ENCODE peak calls at places on chromosome 4, in ten cellular contexts. J, P, Z, D, L, Q, Y, G, H and T are unnamed samples.

GRCh38 chr4:180538384-180539052 is 1704.7 kb upstream of the TENM3 start:
- DNase-seq in J (peak; percentile 5), P (no peak), Z (no peak), D (no peak), L (peak; percentile 51), Q (no peak), Y (no peak), G (no peak), H (no peak), T (no peak)

GRCh38 chr4:16667464-16667863 is 231.0 kb downstream of the LDB2 start:
- DNase-seq in J (peak; percentile 83), P (no peak), Z (peak; percentile 94), D (peak; percentile 81), L (no peak), Q (peak; percentile 67), Y (no peak), G (no peak), H (no peak), T (no peak)

GRCh38 chr4:107691378-107691777 is 28.7 kb downstream of the PAPSS1 start:
- DNase-seq in J (no peak), P (no peak), Z (no peak), D (no peak), L (no peak), Q (no peak), Y (no peak), G (no peak), H (peak; percentile 52), T (no peak)

GRCh38 chr4:108774809-108775530 is 12.1 kb upstream of the ETNPPL start:
- DNase-seq in J (no peak), P (peak; percentile 73), Z (no peak), D (no peak), L (peak; percentile 12), Q (no peak), Y (no peak), G (no peak), H (no peak), T (peak; percentile 37)

GRCh38 chr4:40038972-40039371 is 17.7 kb upstream of the N4BP2 start:
- DNase-seq in J (peak; percentile 8), P (no peak), Z (peak; percentile 71), D (no peak), L (no peak), Q (peak; percentile 10), Y (no peak), G (no peak), H (no peak), T (no peak)

GRCh38 chr4:87025614-87026041 is 90.8 kb downstream of the AFF1 start:
- DNase-seq in J (no peak), P (no peak), Z (no peak), D (no peak), L (no peak), Q (no peak), Y (no peak), G (peak; percentile 55), H (no peak), T (no peak)

GRCh38 chr4:168540865-168541607 is 44.2 kb downstream of the PALLD start:
- DNase-seq in J (no peak), P (no peak), Z (peak; percentile 70), D (no peak), L (no peak), Q (no peak), Y (no peak), G (no peak), H (no peak), T (no peak)

GRCh38 chr4:8647626-8648025 is 55.1 kb downstream of the CPZ start:
- DNase-seq in J (no peak), P (peak; percentile 14), Z (no peak), D (no peak), L (no peak), Q (no peak), Y (peak; percentile 5), G (no peak), H (no peak), T (no peak)

DNA sequence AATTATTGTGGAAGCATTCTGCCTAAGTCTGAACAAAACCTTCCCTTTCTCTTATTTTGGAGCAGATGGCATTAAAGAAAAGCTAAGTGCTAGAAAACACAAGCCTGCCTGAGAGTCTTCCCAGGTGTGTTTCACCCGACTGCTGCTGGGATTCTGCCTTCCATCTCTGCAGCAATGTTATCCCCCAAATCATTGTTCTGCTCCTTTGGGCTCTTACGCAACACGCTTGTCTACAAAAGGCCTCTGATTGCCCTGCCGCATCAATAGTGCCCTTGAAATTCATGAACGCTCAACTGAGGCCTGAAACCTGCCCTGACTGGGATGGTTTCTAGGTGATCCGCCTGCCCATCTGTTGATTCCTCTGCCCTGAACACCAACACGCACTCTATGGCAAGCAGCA is 80.3 kb downstream of the SEL1L3 start:
- DNase-seq in J (no peak), P (no peak), Z (no peak), D (no peak), L (no peak), Q (no peak), Y (no peak), G (no peak), H (no peak), T (no peak)
- H3K36me3 ChIP-seq in J (no peaks in the 10 kb centered on the region), P (no peaks in the 10 kb centered on the region), Z (no peaks in the 10 kb centered on the region), D (peaks cover 15% of the 10 kb centered on the region), L (peaks cover 19% of the 10 kb centered on the region), Q (no peaks in the 10 kb centered on the region), Y (no peaks in the 10 kb centered on the region), G (peaks cover 6% of the 10 kb centered on the region), H (peaks cover 17% of the 10 kb centered on the region), T (peaks cover 17% of the 10 kb centered on the region)

GRCh38 chr4:7055990-7056325 is 11.9 kb downstream of the GRPEL1 start:
- DNase-seq in J (no peak), P (no peak), Z (no peak), D (no peak), L (no peak), Q (no peak), Y (no peak), G (no peak), H (no peak), T (no peak)

GRCh38 chr4:7059673-7060072 is 8.2 kb downstream of the GRPEL1 start:
- DNase-seq in J (no peak), P (no peak), Z (no peak), D (no peak), L (no peak), Q (no peak), Y (no peak), G (no peak), H (no peak), T (no peak)

GRCh38 chr4:7060346-7061150 is 7.3 kb downstream of the GRPEL1 start:
- DNase-seq in J (no peak), P (no peak), Z (no peak), D (no peak), L (no peak), Q (no peak), Y (no peak), G (no peak), H (peak; percentile 5), T (no peak)

GRCh38 chr4:7061815-7062214 is 6.0 kb downstream of the GRPEL1 start:
- DNase-seq in J (no peak), P (no peak), Z (no peak), D (no peak), L (no peak), Q (no peak), Y (no peak), G (no peak), H (peak; percentile 3), T (no peak)

GRCh38 chr4:7058792-7059191 is 9.1 kb downstream of the GRPEL1 start:
- DNase-seq in J (no peak), P (no peak), Z (no peak), D (no peak), L (no peak), Q (no peak), Y (no peak), G (no peak), H (no peak), T (no peak)
- H3K36me3 ChIP-seq in J (peaks cover 17% of the 10 kb centered on the region), P (no peaks in the 10 kb centered on the region), Z (peaks cover 45% of the 10 kb centered on the region), D (peaks cover 9% of the 10 kb centered on the region), L (peaks cover 30% of the 10 kb centered on the region), Q (peaks cover 37% of the 10 kb centered on the region), Y (no peaks in the 10 kb centered on the region), G (peaks cover 4% of the 10 kb centered on the region), H (peaks cover 92% of the 10 kb centered on the region), T (peaks cover 70% of the 10 kb centered on the region)

GRCh38 chr4:56477192-56477706 is 9.8 kb downstream of the SRP72 start:
- DNase-seq in J (no peak), P (no peak), Z (no peak), D (no peak), L (no peak), Q (no peak), Y (no peak), G (no peak), H (no peak), T (no peak)
- H3K36me3 ChIP-seq in J (peaks cover 4% of the 10 kb centered on the region), P (no peaks in the 10 kb centered on the region), Z (peaks cover 39% of the 10 kb centered on the region), D (peaks cover 78% of the 10 kb centered on the region), L (peaks cover 62% of the 10 kb centered on the region), Q (peaks cover 68% of the 10 kb centered on the region), Y (no peaks in the 10 kb centered on the region), G (peaks cover 13% of the 10 kb centered on the region), H (peaks cover 65% of the 10 kb centered on the region), T (peaks cover 27% of the 10 kb centered on the region)

DNA sequence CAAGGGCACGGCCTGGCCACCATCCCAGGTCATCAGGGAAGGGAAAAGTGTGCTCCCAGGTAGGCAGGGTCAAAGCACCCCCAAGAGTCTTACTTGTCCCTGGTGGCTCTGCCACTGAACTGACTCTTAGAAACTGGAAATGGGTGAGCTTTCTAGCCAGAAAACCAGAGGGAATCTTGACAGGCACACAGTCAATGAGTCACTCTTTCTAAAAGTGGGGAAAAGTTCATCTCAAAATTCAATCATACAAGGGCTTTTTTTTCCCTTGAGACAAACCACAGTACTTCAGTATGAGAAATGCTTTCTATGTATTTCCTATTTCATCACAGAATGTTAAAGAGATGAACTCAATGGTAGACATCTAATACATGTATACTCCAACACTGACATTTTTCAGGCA is 12.5 kb downstream of the HPF1 start:
- DNase-seq in J (peak; percentile 82), P (no peak), Z (peak; percentile 36), D (no peak), L (no peak), Q (peak; percentile 81), Y (no peak), G (no peak), H (no peak), T (no peak)
- H3K36me3 ChIP-seq in J (no peaks in the 10 kb centered on the region), P (no peaks in the 10 kb centered on the region), Z (peaks cover 8% of the 10 kb centered on the region), D (peaks cover 10% of the 10 kb centered on the region), L (no peaks in the 10 kb centered on the region), Q (peaks cover 8% of the 10 kb centered on the region), Y (no peaks in the 10 kb centered on the region), G (no peaks in the 10 kb centered on the region), H (peaks cover 6% of the 10 kb centered on the region), T (peaks cover 17% of the 10 kb centered on the region)